ENCODE peak calls at places on chromosomes 16 and 17, in seven cellular contexts. B is NCI-H1105; M is stimulated activated CD4-positive, alpha-beta T cell treated with anti-CD3 and anti-CD28 coated beads, Interleukin-4, amount 100 ng/mL, for 24 hours; C is EL; Z is KG1; P is stimulated activated CD8-positive, alpha-beta memory T cell treated with anti-CD3 and anti-CD28 coated beads, Interleukin-4, amount 100 ng/mL, for 4 hours; V is NCI-H1092 treated with DMSO at 0.1 percent for 48 hours. R is an unnamed sample.

GRCh38 chr17:32341141-32341856 is 674 bp downstream of the C17orf75 start:
- DNase-seq in B (peak), M (peak), C (peak), Z (peak), P (no peak), V (peak), R (peak)

GRCh38 chr16:49498241-49499017 is 124.8 kb downstream of the C16orf78 start:
- DNase-seq in B (no peak), M (no peak), C (no peak), Z (no peak), P (no peak), V (peak), R (no peak)

GRCh38 chr16:71504901-71505300 is 15.8 kb upstream of the ZNF19 start:
- DNase-seq in B (no peak), M (no peak), C (no peak), Z (no peak), P (no peak), V (no peak), R (no peak)

GRCh38 chr17:4199818-4200402 is 56.9 kb downstream of the CYB5D2 start:
- DNase-seq in B (peak), M (peak), C (peak), Z (no peak), P (no peak), V (no peak), R (peak)

GRCh38 chr16:5058476-5058875 is 7.3 kb downstream of the C16orf89 start:
- DNase-seq in B (no peak), M (no peak), C (peak), Z (no peak), P (no peak), V (no peak), R (no peak)

GRCh38 chr17:74524751-74525725 is 6.2 kb downstream of the CD300LB start:
- DNase-seq in B (no peak), M (no peak), C (no peak), Z (no peak), P (no peak), V (no peak), R (no peak)

GRCh38 chr17:3916825-3917224 is 560 bp upstream of the P2RX1 start:
- DNase-seq in B (no peak), M (no peak), C (no peak), Z (peak), P (no peak), V (no peak), R (no peak)

GRCh38 chr16:61892531-61892930 is 143.7 kb downstream of the CDH8 start:
- DNase-seq in B (no peak), M (no peak), C (no peak), Z (no peak), P (no peak), V (no peak), R (no peak)

GRCh38 chr16:77991701-77992100 is 30.6 kb upstream of the CLEC3A start:
- DNase-seq in B (no peak), M (no peak), C (no peak), Z (no peak), P (no peak), V (no peak), R (no peak)

GRCh38 chr17:45115871-45116270 is 16.4 kb downstream of the PLCD3 start:
- DNase-seq in B (no peak), M (no peak), C (no peak), Z (no peak), P (no peak), V (no peak), R (no peak)

GRCh38 chr17:65362826-65363225 is 198.6 kb downstream of the AXIN2 start:
- DNase-seq in B (no peak), M (no peak), C (no peak), Z (no peak), P (no peak), V (no peak), R (no peak)

GRCh38 chr16:87939562-87940423 is 3.5 kb upstream of the CA5A start:
- DNase-seq in B (no peak), M (no peak), C (no peak), Z (no peak), P (no peak), V (no peak), R (no peak)

GRCh38 chr17:13086142-13086769 is 68.4 kb upstream of the ELAC2 start:
- DNase-seq in B (no peak), M (no peak), C (peak), Z (no peak), P (no peak), V (no peak), R (no peak)

GRCh38 chr17:29376667-29377268 is 13.4 kb upstream of the TAOK1 start:
- DNase-seq in B (no peak), M (no peak), C (peak), Z (no peak), P (no peak), V (no peak), R (no peak)

GRCh38 chr17:5234645-5235576 is at the start of gene SCIMP:
- DNase-seq in B (no peak), M (no peak), C (no peak), Z (no peak), P (no peak), V (no peak), R (no peak)

GRCh38 chr17:27296427-27296979 is 2.6 kb downstream of the WSB1 start:
- DNase-seq in B (no peak), M (no peak), C (peak), Z (no peak), P (no peak), V (no peak), R (no peak)

GRCh38 chr17:29914819-29915537 is 15.1 kb downstream of the SSH2 start:
- DNase-seq in B (no peak), M (no peak), C (no peak), Z (no peak), P (no peak), V (no peak), R (no peak)

GRCh38 chr16:50284131-50284911 is 18.0 kb downstream of the ADCY7 start:
- DNase-seq in B (no peak), M (no peak), C (no peak), Z (no peak), P (no peak), V (no peak), R (no peak)

GRCh38 chr17:56595831-56596740 is 2.6 kb downstream of the NOG start:
- DNase-seq in B (no peak), M (peak), C (peak), Z (no peak), P (no peak), V (no peak), R (no peak)

GRCh38 chr16:11586375-11586855 is 304 bp downstream of the LITAF start:
- DNase-seq in B (no peak), M (peak), C (peak), Z (no peak), P (no peak), V (no peak), R (no peak)

GRCh38 chr16:22685162-22685830 is 128.7 kb upstream of the HS3ST2 start:
- DNase-seq in B (no peak), M (no peak), C (no peak), Z (no peak), P (no peak), V (no peak), R (no peak)

GRCh38 chr16:53944026-53944425 is 240.1 kb downstream of the FTO start:
- DNase-seq in B (no peak), M (no peak), C (no peak), Z (no peak), P (no peak), V (no peak), R (no peak)

GRCh38 chr17:73697872-73698271 is 53.6 kb upstream of the SDK2 start:
- DNase-seq in B (peak), M (no peak), C (no peak), Z (no peak), P (no peak), V (peak), R (no peak)

GRCh38 chr16:47142469-47143328 is 1.0 kb downstream of the NETO2 start:
- DNase-seq in B (peak), M (peak), C (peak), Z (no peak), P (no peak), V (peak), R (no peak)

GRCh38 chr17:71765437-71765836 is 355.4 kb upstream of the SOX9 start:
- DNase-seq in B (no peak), M (no peak), C (peak), Z (no peak), P (no peak), V (no peak), R (no peak)

R was measured in effector CD4-positive, alpha-beta T cell.